ENCODE peak calls at places on chromosomes 6 and 20, in four cellular contexts. A, N, F and I are unnamed samples. For H3K4me1, the result is how much of the 10 kb centered on the place peaks cover.

GRCh38 chr20:44814937-44815336 is 4.6 kb upstream of the RIMS4 start:
- DNase-seq in N (no peak), F (no peak), A (no peak), I (no peak)

GRCh38 chr6:164095056-164095455 is 680.5 kb downstream of the QKI start:
- DNase-seq in N (no peak), F (no peak), A (no peak), I (no peak)

GRCh38 chr6:81326856-81327561 is 425.5 kb downstream of the TENT5A start:
- DNase-seq in F (no peak), A (no peak), N (no peak), I (no peak)

GRCh38 chr6:10585232-10585887 is 64.2 kb downstream of the GCNT2 start:
- DNase-seq in N (no peak), F (no peak), A (no peak), I (no peak)

GRCh38 chr6:87860902-87861301 is 158.9 kb upstream of the AKIRIN2 start:
- DNase-seq in F (no peak), N (no peak), A (no peak), I (no peak)

GRCh38 chr20:44717986-44718385 is 2.8 kb downstream of the CCN5 start:
- DNase-seq in F (no peak), A (no peak), N (no peak), I (no peak)

GRCh38 chr6:80094017-80094416 is 12.5 kb upstream of the BCKDHB start:
- DNase-seq in F (no peak), N (peak), A (no peak), I (no peak)

GRCh38 chr6:36679043-36679821 is 718 bp downstream of the CDKN1A start:
- DNase-seq in F (peak), A (peak), N (peak), I (peak)

GRCh38 chr6:53241936-53242335 is 93.3 kb upstream of the GCM1 start:
- DNase-seq in F (no peak), A (peak), N (no peak), I (no peak)

GRCh38 chr6:150038202-150038830 is 13.0 kb upstream of the RAET1L start:
- DNase-seq in A (no peak), F (no peak), N (no peak), I (no peak)

GRCh38 chr6:87066449-87067288 is 28.2 kb downstream of the CGA start:
- DNase-seq in N (peak), F (peak), A (no peak), I (peak)

GRCh38 chr6:143375022-143375585 is 75.4 kb downstream of the ADAT2 start:
- DNase-seq in F (no peak), N (no peak), A (no peak), I (no peak)

DNA sequence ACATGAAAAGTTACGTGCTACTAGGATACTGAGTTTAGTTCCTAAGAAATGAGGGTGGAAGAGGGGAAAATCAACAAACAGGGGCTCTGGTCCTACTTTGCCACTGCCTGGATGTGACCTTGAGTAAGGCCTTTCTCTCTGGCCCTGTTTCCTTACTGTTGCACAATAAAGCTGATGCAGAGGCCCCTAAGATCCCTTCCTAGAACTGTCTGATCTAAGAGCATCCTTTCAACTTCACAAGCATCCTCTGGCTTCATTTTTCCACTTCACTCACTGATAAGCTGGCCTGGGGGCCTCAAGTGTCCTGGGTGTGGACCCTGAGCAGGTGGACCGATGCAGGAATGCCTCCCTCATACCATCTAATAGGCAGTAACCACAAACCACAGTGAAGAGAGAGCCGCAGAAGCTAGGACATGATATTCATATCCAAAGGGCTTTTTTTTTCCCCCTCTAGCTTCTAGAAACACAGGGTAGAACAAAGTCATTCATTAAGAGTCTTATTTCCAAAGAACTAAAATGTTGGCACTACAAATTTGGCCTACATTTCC is 21.5 kb downstream of the FKBP1A start:
- DNase-seq in N (no peak), F (no peak), A (no peak), I (no peak)
- H3K4me1 ChIP-seq in N (half or more), F (under half), A (under half), I (under half)

GRCh38 chr20:35773154-35773751 is 1.4 kb downstream of the PHF20 start:
- DNase-seq in N (peak), A (peak), F (no peak), I (no peak)

GRCh38 chr20:35772563-35773058 is 796 bp downstream of the PHF20 start:
- DNase-seq in N (no peak), A (no peak), F (peak), I (no peak)

GRCh38 chr20:35771367-35771688 is 487 bp upstream of the PHF20 start:
- DNase-seq in F (peak), A (no peak), N (no peak), I (no peak)

GRCh38 chr20:35768731-35769664 is 2.8 kb upstream of the PHF20 start:
- DNase-seq in F (peak), A (peak), N (peak), I (peak)

DNA sequence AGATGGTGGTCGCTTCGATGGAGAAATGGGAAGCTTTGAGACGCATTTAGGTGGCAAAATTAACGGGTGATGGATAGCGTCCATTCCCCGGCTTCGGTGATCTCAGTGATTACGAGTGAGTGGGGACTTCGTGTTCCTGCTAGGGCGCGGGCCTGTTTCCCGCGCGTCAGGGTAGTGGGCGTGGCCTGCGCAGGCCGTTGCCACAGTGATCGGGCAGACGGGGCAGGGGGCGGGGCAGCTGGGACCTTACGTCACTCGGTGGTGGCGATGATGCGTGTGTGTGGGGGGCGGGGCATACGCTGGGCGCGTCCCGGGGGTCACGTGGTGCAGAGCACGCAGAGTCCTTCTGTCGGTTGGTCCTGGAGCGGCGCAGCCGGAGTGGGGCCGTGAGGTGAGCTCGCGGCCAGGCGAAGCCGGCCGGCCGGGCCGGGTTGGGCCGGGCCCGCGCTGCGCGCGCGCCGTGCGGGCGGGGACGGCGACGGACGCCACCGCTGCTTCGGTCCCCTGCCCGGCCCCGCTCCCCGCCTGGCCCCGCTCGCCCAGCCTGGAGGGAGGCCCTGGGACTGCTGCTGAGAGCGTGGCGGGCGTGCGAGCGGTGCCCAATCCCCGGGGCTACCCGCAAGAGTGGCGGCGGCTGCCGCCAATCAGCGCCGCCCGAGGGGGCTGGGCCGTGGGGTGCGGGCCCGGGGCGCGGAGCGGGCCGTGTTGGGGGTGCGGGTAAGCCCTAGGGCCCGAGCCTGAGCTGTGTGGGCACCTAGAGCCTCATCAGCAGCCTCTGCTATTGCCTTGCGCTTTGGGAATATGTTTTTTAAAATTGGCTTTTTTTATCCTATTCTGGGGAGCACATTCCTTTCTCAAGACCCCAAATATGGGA is at the start of gene PHF20:
- DNase-seq in A (peak), N (peak), F (peak), I (peak)
- H3K4me1 ChIP-seq in A (half or more), N (under half), F (under half), I (under half)

GRCh38 chr20:53078761-53079482 is 106.8 kb downstream of the TSHZ2 start:
- DNase-seq in F (no peak), A (no peak), N (no peak), I (no peak)

GRCh38 chr20:53080969-53081871 is 109.1 kb downstream of the TSHZ2 start:
- DNase-seq in A (no peak), F (no peak), N (peak), I (no peak)

GRCh38 chr20:53079883-53080282 is 107.7 kb downstream of the TSHZ2 start:
- DNase-seq in A (no peak), N (no peak), F (no peak), I (no peak)

GRCh38 chr20:53080412-53080962 is 108.3 kb downstream of the TSHZ2 start:
- DNase-seq in A (no peak), N (no peak), F (no peak), I (no peak)

GRCh38 chr20:53079483-53079810 is 107.3 kb downstream of the TSHZ2 start:
- DNase-seq in N (no peak), A (no peak), F (no peak), I (no peak)
- H3K4me1 ChIP-seq in N (under half), A (under half), F (under half), I (under half)

DNA sequence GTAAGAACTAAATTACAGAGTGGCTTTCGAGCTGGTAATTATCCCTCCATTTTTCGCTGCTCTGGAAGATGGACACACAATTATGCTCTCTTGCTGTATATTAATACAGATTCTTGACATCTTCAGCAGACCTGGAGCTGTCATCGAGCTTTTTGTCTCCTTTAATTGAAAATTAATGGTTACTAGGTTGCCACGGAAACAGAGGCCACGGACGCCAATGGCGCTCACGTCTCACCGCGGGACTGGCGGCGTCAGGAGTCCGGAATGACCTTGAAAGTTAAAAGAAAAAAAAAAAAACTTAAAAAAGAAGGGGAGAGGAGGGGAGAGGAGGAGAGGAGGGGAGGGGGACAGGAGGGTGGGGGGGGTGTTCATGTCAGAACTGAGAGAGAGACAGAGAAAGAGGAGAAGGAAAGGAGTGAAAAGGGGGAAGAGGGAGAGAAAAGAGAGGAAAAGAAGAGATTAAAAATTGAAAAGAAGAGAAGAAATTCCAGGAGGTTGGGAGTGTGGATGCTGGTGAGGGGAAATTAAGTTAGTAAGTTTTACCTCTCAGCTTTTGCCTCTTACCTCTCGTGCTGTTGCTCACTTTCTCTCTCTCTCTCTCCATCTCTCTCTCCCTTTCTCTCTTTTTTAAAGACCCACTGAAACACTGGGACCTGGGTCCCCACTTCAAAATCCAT is 22.1 kb upstream of the FOXP4 start:
- DNase-seq in N (no peak), F (no peak), A (no peak), I (no peak)
- H3K4me1 ChIP-seq in N (under half), F (under half), A (under half), I (under half)

DNA sequence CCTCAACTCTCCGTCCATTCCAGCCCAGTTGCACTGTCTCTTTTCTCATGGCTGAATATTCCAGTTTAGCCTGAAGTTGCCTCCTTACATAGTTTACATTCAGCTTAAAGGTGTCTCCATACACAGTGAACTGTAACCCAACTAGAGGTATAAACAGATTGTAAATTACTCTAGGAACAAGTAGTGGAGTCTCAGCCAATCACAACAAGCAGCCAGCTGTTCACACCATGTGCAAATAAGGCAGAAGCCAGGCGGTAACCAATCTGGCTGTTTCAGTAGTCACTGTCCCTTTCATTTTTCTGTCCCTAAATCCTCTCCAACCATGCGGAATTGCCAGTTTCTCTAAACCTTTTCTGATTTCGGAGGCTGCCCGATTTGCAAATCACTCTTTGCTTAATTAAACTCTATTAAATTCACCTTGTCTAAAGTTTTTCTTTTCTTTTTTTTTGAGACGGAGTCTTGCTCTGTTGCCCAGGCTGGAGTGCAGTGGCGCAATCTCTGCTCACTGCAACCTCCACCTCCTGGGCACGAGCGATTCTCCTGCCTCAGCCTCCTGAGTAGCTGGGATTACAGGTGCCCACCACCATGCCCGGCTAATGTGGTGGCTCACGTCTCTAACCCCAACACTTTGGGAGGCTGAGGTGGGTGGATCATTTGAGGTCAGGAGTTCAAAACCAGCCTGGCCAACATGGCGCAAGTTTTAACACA is 37.6 kb upstream of the GFOD1 start:
- DNase-seq in F (no peak), A (no peak), N (no peak), I (no peak)
- H3K4me1 ChIP-seq in F (under half), A (under half), N (under half), I (under half)

DNA sequence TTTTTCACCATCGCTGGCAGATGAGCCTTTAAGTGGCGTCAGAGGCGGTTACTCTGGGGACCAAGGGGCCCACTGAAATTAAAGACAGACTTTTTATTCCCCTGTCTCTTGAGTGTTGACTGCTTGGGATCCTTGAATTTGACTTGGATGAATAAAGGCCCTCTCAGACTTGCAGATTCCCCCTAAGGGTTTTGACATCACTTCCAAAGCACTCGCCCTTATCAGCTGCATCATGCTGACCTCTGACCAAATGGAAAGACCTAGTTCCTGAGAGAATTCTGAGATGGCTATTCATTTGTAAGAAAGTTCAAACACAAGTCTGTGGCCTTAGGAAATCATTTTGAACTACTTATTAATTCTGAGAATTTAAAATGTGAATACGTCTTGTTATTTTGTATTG is 13.5 kb upstream of the MOXD1 start:
- DNase-seq in F (no peak), A (no peak), N (no peak), I (no peak)
- H3K4me1 ChIP-seq in F (under half), A (under half), N (under half), I (under half)

GRCh38 chr6:170128346-170128745 is 162.5 kb downstream of the DLL1 start:
- DNase-seq in F (no peak), N (no peak), A (peak), I (peak)
- H3K4me1 ChIP-seq in F (under half), N (under half), A (under half), I (under half)

GRCh38 chr6:309947-310346 is 17.7 kb downstream of the DUSP22 start:
- DNase-seq in N (no peak), F (no peak), A (peak), I (no peak)
- H3K4me1 ChIP-seq in N (under half), F (under half), A (under half), I (under half)

GRCh38 chr6:167044696-167045095 is 45.5 kb downstream of the CEP43 start:
- DNase-seq in F (no peak), A (no peak), N (no peak), I (no peak)
- H3K4me1 ChIP-seq in F (under half), A (under half), N (under half), I (under half)